ENCODE peak calls at places on chromosomes 5 and 9, in six cellular contexts. L is activated T-helper 1 cell treated with anti-CD3 and anti-CD28 coated beads, Interleukin-2, amount 50 U/mL, for 16 hours; J is iris pigment epithelial cell; M is upper lobe of right lung; W is nephron progenitor cell; U is WERI-Rb-1. A is an unnamed sample.

GRCh38 chr9:90915693-90916092 is 114.1 kb downstream of the SYK start:
- DNase-seq in L (no peak), J (peak; percentile 46), M (no peak), W (peak; percentile 30), U (peak; percentile 75), A (no peak)

GRCh38 chr9:72290311-72290710 is 74.7 kb downstream of the ZFAND5 start:
- DNase-seq in L (no peak), J (no peak), M (no peak), W (no peak), U (no peak), A (no peak)

GRCh38 chr5:59525957-59526356 is 367.6 kb downstream of the PDE4D start:
- DNase-seq in L (no peak), J (peak; percentile 97), M (no peak), W (no peak), U (no peak), A (no peak)

GRCh38 chr5:32223972-32224608 is 50.0 kb upstream of the GOLPH3 start:
- DNase-seq in L (no peak), J (peak; percentile 74), M (no peak), W (no peak), U (no peak), A (no peak)

GRCh38 chr5:36152324-36153298 is 700 bp downstream of the SKP2 start:
- DNase-seq in L (no peak), J (peak; percentile 51), M (no peak), W (peak; percentile 20), U (no peak), A (no peak)

GRCh38 chr9:133369923-133370322 is 5.9 kb downstream of the SURF4 start:
- DNase-seq in L (no peak), J (no peak), M (no peak), W (no peak), U (no peak), A (no peak)

GRCh38 chr9:15253786-15254185 is 53.2 kb downstream of the TTC39B start:
- DNase-seq in L (no peak), J (no peak), M (no peak), W (no peak), U (no peak), A (no peak)

GRCh38 chr9:133237271-133237731 is 28.3 kb upstream of the OBP2B start:
- DNase-seq in L (no peak), J (peak; percentile 23), M (no peak), W (no peak), U (no peak), A (no peak)

GRCh38 chr9:96383165-96383939 is at the start of gene SLC35D2:
- DNase-seq in L (no peak), J (peak; percentile 52), M (peak; percentile 87), W (peak; percentile 75), U (no peak), A (no peak)

GRCh38 chr9:132849168-132849831 is 28.8 kb downstream of the AK8 start:
- DNase-seq in L (no peak), J (no peak), M (no peak), W (no peak), U (no peak), A (no peak)

A was measured in GOT3.